ENCODE peak calls at places on chromosomes 16 and 17, in five cellular contexts. One of them, this sample, is unnamed.

GRCh38 chr17:73187203-73187769 is 5.6 kb upstream of the COG1 start:
- DNase-seq in IMR-90: no peak
- DNase-seq in psoas muscle: no peak
- DNase-seq in brain microvascular endothelial cell: no peak
- DNase-seq in heart right ventricle: no peak
- DNase-seq in this sample: no peak

GRCh38 chr16:57115504-57116182 is 23.3 kb downstream of the CPNE2 start:
- DNase-seq in heart right ventricle: peak; percentile 80
- DNase-seq in brain microvascular endothelial cell: peak; percentile 48
- DNase-seq in psoas muscle: peak; percentile 57
- DNase-seq in IMR-90: peak; percentile 28
- DNase-seq in this sample: no peak

GRCh38 chr16:915546-915945 is 55.2 kb downstream of the LMF1 start:
- DNase-seq in IMR-90: no peak
- DNase-seq in brain microvascular endothelial cell: no peak
- DNase-seq in heart right ventricle: no peak
- DNase-seq in psoas muscle: no peak
- DNase-seq in this sample: no peak

GRCh38 chr17:59084154-59084553 is 22.5 kb downstream of the TRIM37 start:
- DNase-seq in IMR-90: no peak
- DNase-seq in heart right ventricle: no peak
- DNase-seq in brain microvascular endothelial cell: no peak
- DNase-seq in psoas muscle: no peak
- DNase-seq in this sample: no peak

GRCh38 chr16:85663891-85664321 is 24.8 kb downstream of the GINS2 start:
- DNase-seq in brain microvascular endothelial cell: no peak
- DNase-seq in IMR-90: peak; percentile 28
- DNase-seq in psoas muscle: peak; percentile 60
- DNase-seq in heart right ventricle: no peak
- DNase-seq in this sample: peak; percentile 81

GRCh38 chr16:62190426-62190825 is 154.2 kb upstream of the CDH8 start:
- DNase-seq in brain microvascular endothelial cell: no peak
- DNase-seq in heart right ventricle: no peak
- DNase-seq in psoas muscle: no peak
- DNase-seq in IMR-90: no peak
- DNase-seq in this sample: no peak

GRCh38 chr16:27922433-27922832 is 141.1 kb downstream of the GSG1L start:
- DNase-seq in heart right ventricle: no peak
- DNase-seq in brain microvascular endothelial cell: no peak
- DNase-seq in psoas muscle: no peak
- DNase-seq in IMR-90: no peak
- DNase-seq in this sample: no peak

GRCh38 chr17:79690988-79691836 is 39.5 kb upstream of the ENPP7 start:
- DNase-seq in brain microvascular endothelial cell: no peak
- DNase-seq in heart right ventricle: no peak
- DNase-seq in IMR-90: no peak
- DNase-seq in psoas muscle: no peak
- DNase-seq in this sample: no peak

GRCh38 chr17:29566473-29567361 is at the start of gene ABHD15:
- DNase-seq in IMR-90: peak; percentile 59
- DNase-seq in heart right ventricle: peak; percentile 47
- DNase-seq in brain microvascular endothelial cell: no peak
- DNase-seq in psoas muscle: peak; percentile 79
- DNase-seq in this sample: no peak

GRCh38 chr16:27313422-27314160 is at the start of gene IL4R:
- DNase-seq in brain microvascular endothelial cell: peak; percentile 80
- DNase-seq in psoas muscle: peak; percentile 81
- DNase-seq in IMR-90: peak; percentile 77
- DNase-seq in heart right ventricle: peak; percentile 76
- DNase-seq in this sample: no peak

GRCh38 chr17:30519707-30520106 is 42.5 kb downstream of the GOSR1 start:
- DNase-seq in heart right ventricle: no peak
- DNase-seq in brain microvascular endothelial cell: peak; percentile 80
- DNase-seq in IMR-90: peak; percentile 91
- DNase-seq in psoas muscle: no peak
- DNase-seq in this sample: no peak

GRCh38 chr17:1122681-1123396 is 56.9 kb downstream of the ABR start:
- DNase-seq in psoas muscle: peak; percentile 85
- DNase-seq in heart right ventricle: peak; percentile 90
- DNase-seq in brain microvascular endothelial cell: peak; percentile 35
- DNase-seq in IMR-90: peak; percentile 58
- DNase-seq in this sample: peak; percentile 69

GRCh38 chr17:50863221-50863843 is 2.8 kb downstream of the TOB1 start:
- DNase-seq in psoas muscle: no peak
- DNase-seq in heart right ventricle: no peak
- DNase-seq in brain microvascular endothelial cell: no peak
- DNase-seq in IMR-90: no peak
- DNase-seq in this sample: no peak

GRCh38 chr17:75959839-75960511 is 19.0 kb downstream of the ACOX1 start:
- DNase-seq in psoas muscle: no peak
- DNase-seq in heart right ventricle: no peak
- DNase-seq in IMR-90: no peak
- DNase-seq in brain microvascular endothelial cell: no peak
- DNase-seq in this sample: no peak

GRCh38 chr17:76239538-76240274 is 587 bp downstream of the RNF157 start:
- DNase-seq in psoas muscle: no peak
- DNase-seq in brain microvascular endothelial cell: no peak
- DNase-seq in heart right ventricle: no peak
- DNase-seq in IMR-90: no peak
- DNase-seq in this sample: no peak

GRCh38 chr16:81107506-81107905 is 11.3 kb upstream of the GCSH start:
- DNase-seq in brain microvascular endothelial cell: no peak
- DNase-seq in heart right ventricle: no peak
- DNase-seq in psoas muscle: no peak
- DNase-seq in IMR-90: no peak
- DNase-seq in this sample: no peak

GRCh38 chr16:68951991-68952877 is 108.9 kb downstream of the TANGO6 start:
- DNase-seq in heart right ventricle: no peak
- DNase-seq in brain microvascular endothelial cell: no peak
- DNase-seq in IMR-90: peak; percentile 24
- DNase-seq in psoas muscle: no peak
- DNase-seq in this sample: no peak

GRCh38 chr17:81164464-81165245 is 652 bp upstream of the PVALEF start:
- DNase-seq in IMR-90: no peak
- DNase-seq in psoas muscle: no peak
- DNase-seq in brain microvascular endothelial cell: no peak
- DNase-seq in heart right ventricle: no peak
- DNase-seq in this sample: no peak

GRCh38 chr17:22286337-22287041 is 594.2 kb downstream of the KCNJ18 start:
- DNase-seq in brain microvascular endothelial cell: no peak
- DNase-seq in heart right ventricle: no peak
- DNase-seq in psoas muscle: no peak
- DNase-seq in IMR-90: no peak
- DNase-seq in this sample: no peak

GRCh38 chr16:66524601-66525164 is 25.2 kb downstream of the TK2 start:
- DNase-seq in heart right ventricle: no peak
- DNase-seq in brain microvascular endothelial cell: no peak
- DNase-seq in IMR-90: no peak
- DNase-seq in psoas muscle: no peak
- DNase-seq in this sample: no peak

GRCh38 chr16:62644030-62644812 is 608.0 kb upstream of the CDH8 start:
- DNase-seq in psoas muscle: peak; percentile 25
- DNase-seq in brain microvascular endothelial cell: no peak
- DNase-seq in heart right ventricle: no peak
- DNase-seq in IMR-90: no peak
- DNase-seq in this sample: no peak

GRCh38 chr17:50514936-50515702 is 6.9 kb downstream of the MYCBPAP start:
- DNase-seq in brain microvascular endothelial cell: no peak
- DNase-seq in IMR-90: no peak
- DNase-seq in psoas muscle: no peak
- DNase-seq in heart right ventricle: no peak
- DNase-seq in this sample: peak; percentile 40

GRCh38 chr16:56483394-56483793 is 32.0 kb downstream of the OGFOD1 start:
- DNase-seq in brain microvascular endothelial cell: no peak
- DNase-seq in IMR-90: no peak
- DNase-seq in psoas muscle: no peak
- DNase-seq in heart right ventricle: no peak
- DNase-seq in this sample: no peak

GRCh38 chr16:69105501-69106361 is at the start of gene HAS3:
- DNase-seq in psoas muscle: no peak
- DNase-seq in IMR-90: peak; percentile 48
- DNase-seq in heart right ventricle: no peak
- DNase-seq in brain microvascular endothelial cell: peak; percentile 44
- DNase-seq in this sample: no peak

GRCh38 chr16:1635070-1635469 is 22.9 kb downstream of the CRAMP1 start:
- DNase-seq in psoas muscle: no peak
- DNase-seq in heart right ventricle: no peak
- DNase-seq in brain microvascular endothelial cell: peak; percentile 19
- DNase-seq in IMR-90: no peak
- DNase-seq in this sample: no peak

GRCh38 chr16:8622315-8622656 is 788 bp downstream of the METTL22 start:
- DNase-seq in psoas muscle: no peak
- DNase-seq in heart right ventricle: no peak
- DNase-seq in IMR-90: no peak
- DNase-seq in brain microvascular endothelial cell: no peak
- DNase-seq in this sample: no peak

GRCh38 chr16:27475561-27475960 is 73.6 kb downstream of the IL21R start:
- DNase-seq in psoas muscle: no peak
- DNase-seq in IMR-90: peak; percentile 95
- DNase-seq in heart right ventricle: no peak
- DNase-seq in brain microvascular endothelial cell: peak; percentile 89
- DNase-seq in this sample: no peak

GRCh38 chr16:53147500-53148065 is 92.8 kb downstream of the CHD9 start:
- DNase-seq in heart right ventricle: no peak
- DNase-seq in psoas muscle: no peak
- DNase-seq in IMR-90: no peak
- DNase-seq in brain microvascular endothelial cell: no peak
- DNase-seq in this sample: no peak

GRCh38 chr17:76884995-76885896 is 17.0 kb downstream of the MGAT5B start:
- DNase-seq in IMR-90: no peak
- DNase-seq in brain microvascular endothelial cell: no peak
- DNase-seq in heart right ventricle: no peak
- DNase-seq in psoas muscle: no peak
- DNase-seq in this sample: no peak

GRCh38 chr16:81645303-81645702 is 133.8 kb upstream of the PLCG2 start:
- DNase-seq in heart right ventricle: peak; percentile 61
- DNase-seq in brain microvascular endothelial cell: peak; percentile 97
- DNase-seq in IMR-90: peak; percentile 85
- DNase-seq in psoas muscle: peak; percentile 39
- DNase-seq in this sample: peak; percentile 32

GRCh38 chr17:75808905-75809621 is 24.5 kb downstream of the UNK start:
- DNase-seq in heart right ventricle: peak; percentile 80
- DNase-seq in psoas muscle: peak; percentile 69
- DNase-seq in brain microvascular endothelial cell: peak; percentile 87
- DNase-seq in IMR-90: peak; percentile 37
- DNase-seq in this sample: peak; percentile 68

GRCh38 chr17:79832211-79833109 is 6.8 kb downstream of the CBX4 start:
- DNase-seq in heart right ventricle: peak; percentile 24
- DNase-seq in psoas muscle: no peak
- DNase-seq in brain microvascular endothelial cell: no peak
- DNase-seq in IMR-90: no peak
- DNase-seq in this sample: no peak

GRCh38 chr16:67846063-67846319 is 742 bp upstream of the NUTF2 start:
- DNase-seq in IMR-90: no peak
- DNase-seq in heart right ventricle: no peak
- DNase-seq in brain microvascular endothelial cell: no peak
- DNase-seq in psoas muscle: no peak
- DNase-seq in this sample: no peak

GRCh38 chr16:58426095-58426494 is 33.8 kb downstream of the GINS3 start:
- DNase-seq in IMR-90: no peak
- DNase-seq in heart right ventricle: no peak
- DNase-seq in brain microvascular endothelial cell: no peak
- DNase-seq in psoas muscle: no peak
- DNase-seq in this sample: no peak
- H3K27ac ChIP-seq in IMR-90: no peak overlapping the region
- H3K27ac ChIP-seq in heart right ventricle: peak overlapping the region; percentile 73
- H3K27ac ChIP-seq in brain microvascular endothelial cell: no peak overlapping the region
- H3K27ac ChIP-seq in psoas muscle: no peak overlapping the region
- H3K27ac ChIP-seq in this sample: no peak overlapping the region

GRCh38 chr17:63821809-63822208 is 5.4 kb upstream of the PSMC5 start:
- DNase-seq in psoas muscle: no peak
- DNase-seq in IMR-90: no peak
- DNase-seq in brain microvascular endothelial cell: no peak
- DNase-seq in heart right ventricle: no peak
- DNase-seq in this sample: no peak
- H3K36me3 ChIP-seq in psoas muscle: peaks cover 93% of the 10 kb centered on the region
- H3K36me3 ChIP-seq in IMR-90: peaks cover 80% of the 10 kb centered on the region
- H3K36me3 ChIP-seq in brain microvascular endothelial cell: peaks cover 89% of the 10 kb centered on the region
- H3K36me3 ChIP-seq in heart right ventricle: peaks cover 4% of the 10 kb centered on the region
- H3K36me3 ChIP-seq in this sample: peaks cover 5% of the 10 kb centered on the region

GRCh38 chr16:70725912-70726828 is 40.3 kb upstream of the MTSS2 start:
- DNase-seq in psoas muscle: peak; percentile 68
- DNase-seq in heart right ventricle: peak; percentile 73
- DNase-seq in brain microvascular endothelial cell: no peak
- DNase-seq in IMR-90: peak; percentile 42
- DNase-seq in this sample: no peak
- H3K27ac ChIP-seq in psoas muscle: peak overlapping the region; percentile 79
- H3K27ac ChIP-seq in heart right ventricle: peak overlapping the region; percentile 87
- H3K27ac ChIP-seq in brain microvascular endothelial cell: no peak overlapping the region
- H3K27ac ChIP-seq in IMR-90: peak overlapping the region; percentile 60
- H3K27ac ChIP-seq in this sample: peak overlapping the region; percentile 79

DNA sequence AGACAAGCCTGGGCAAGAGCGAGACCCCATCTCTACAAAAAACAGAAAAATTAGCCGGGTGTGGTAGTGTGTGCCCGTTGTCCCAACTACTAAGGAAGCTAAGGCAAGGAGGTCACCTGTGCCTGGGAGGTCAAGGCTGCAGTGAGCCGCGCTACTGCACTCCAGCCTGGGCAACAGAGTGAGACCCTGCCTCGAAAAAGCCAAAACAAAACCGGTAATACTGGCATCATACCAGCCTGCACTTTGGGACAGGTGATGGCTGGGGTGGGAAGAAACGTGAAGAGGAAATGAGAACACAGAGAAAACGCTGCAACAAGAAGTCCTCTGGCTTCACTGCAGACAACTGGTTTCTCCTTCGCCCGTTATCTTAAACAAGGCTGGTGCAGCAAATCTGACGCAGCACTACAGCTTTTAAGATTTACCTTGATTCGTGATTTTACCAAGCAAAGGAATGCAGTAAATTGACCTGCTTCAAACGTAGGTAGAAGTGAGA is 725 bp upstream of the CASC3 start:
- DNase-seq in brain microvascular endothelial cell: no peak
- DNase-seq in heart right ventricle: no peak
- DNase-seq in psoas muscle: no peak
- DNase-seq in IMR-90: no peak
- DNase-seq in this sample: no peak
- H3K36me3 ChIP-seq in brain microvascular endothelial cell: peaks cover 31% of the 10 kb centered on the region
- H3K36me3 ChIP-seq in heart right ventricle: no peaks in the 10 kb centered on the region
- H3K36me3 ChIP-seq in psoas muscle: peaks cover 65% of the 10 kb centered on the region
- H3K36me3 ChIP-seq in IMR-90: peaks cover 19% of the 10 kb centered on the region
- H3K36me3 ChIP-seq in this sample: peaks cover 42% of the 10 kb centered on the region

GRCh38 chr16:3143189-3143588 is 8.4 kb downstream of the ZNF213 start:
- DNase-seq in psoas muscle: no peak
- DNase-seq in brain microvascular endothelial cell: no peak
- DNase-seq in heart right ventricle: no peak
- DNase-seq in IMR-90: no peak
- DNase-seq in this sample: no peak
- H3K27ac ChIP-seq in psoas muscle: peak overlapping the region; percentile 96
- H3K27ac ChIP-seq in brain microvascular endothelial cell: no peak overlapping the region
- H3K27ac ChIP-seq in heart right ventricle: peak overlapping the region; percentile 83
- H3K27ac ChIP-seq in IMR-90: no peak overlapping the region
- H3K27ac ChIP-seq in this sample: peak overlapping the region; percentile 92

GRCh38 chr16:58709338-58709737 is 24.8 kb upstream of the SLC38A7 start:
- DNase-seq in brain microvascular endothelial cell: no peak
- DNase-seq in heart right ventricle: no peak
- DNase-seq in psoas muscle: no peak
- DNase-seq in IMR-90: no peak
- DNase-seq in this sample: no peak
- H3K36me3 ChIP-seq in brain microvascular endothelial cell: peaks cover 39% of the 10 kb centered on the region
- H3K36me3 ChIP-seq in heart right ventricle: peaks cover 6% of the 10 kb centered on the region
- H3K36me3 ChIP-seq in psoas muscle: peaks cover 75% of the 10 kb centered on the region
- H3K36me3 ChIP-seq in IMR-90: peaks cover 37% of the 10 kb centered on the region
- H3K36me3 ChIP-seq in this sample: peaks cover 57% of the 10 kb centered on the region